ENCODE peak calls at places on chromosomes 12 and 14, in ten cellular contexts. B is kidney tubule cell; W is NCI-H510A; R is adrenal gland; V is stimulated activated CD8-positive, alpha-beta memory T cell treated with anti-CD3 and anti-CD28 coated beads, Interleukin-4, amount 100 ng/mL, for 48 hours; C is NCI-H1048; O is EL; D is AG04450; E is effector memory CD4-positive, alpha-beta T cell; M is posterior vena cava. Q is an unnamed sample.

GRCh38 chr12:94793191-94793595 is 142.8 kb upstream of the TMCC3 start:
- DNase-seq in B (peak; percentile 30), W (no peak), R (no peak), V (no peak), C (no peak), O (peak; percentile 8), D (no peak), E (no peak), M (no peak), Q (no peak)

GRCh38 chr12:15858348-15858747 is 23.8 kb upstream of the STRAP start:
- DNase-seq in B (no peak), W (no peak), R (no peak), V (no peak), C (no peak), O (no peak), D (no peak), E (no peak), M (no peak), Q (no peak)

GRCh38 chr12:63845726-63846125 is 1.2 kb downstream of the SRGAP1 start:
- DNase-seq in B (peak; percentile 56), W (peak; percentile 54), R (no peak), V (no peak), C (no peak), O (peak; percentile 61), D (no peak), E (no peak), M (no peak), Q (peak; percentile 50)

GRCh38 chr12:14886271-14886670 is 617 bp upstream of the MGP start:
- DNase-seq in B (no peak), W (peak; percentile 61), R (no peak), V (no peak), C (peak; percentile 33), O (no peak), D (no peak), E (no peak), M (no peak), Q (no peak)

GRCh38 chr12:27076930-27077329 is 5.4 kb downstream of the C12orf71 start:
- DNase-seq in B (peak; percentile 6), W (no peak), R (no peak), V (no peak), C (no peak), O (peak; percentile 62), D (no peak), E (no peak), M (no peak), Q (no peak)

GRCh38 chr12:63995512-63995911 is 151.0 kb downstream of the SRGAP1 start:
- DNase-seq in B (peak; percentile 65), W (no peak), R (no peak), V (no peak), C (no peak), O (no peak), D (no peak), E (no peak), M (no peak), Q (peak; percentile 64)

GRCh38 chr14:54767139-54767431 is 135.5 kb downstream of the GCH1 start:
- DNase-seq in B (no peak), W (no peak), R (no peak), V (no peak), C (no peak), O (no peak), D (no peak), E (no peak), M (no peak), Q (no peak)

GRCh38 chr12:120466560-120467315 is 2.8 kb downstream of the SRSF9 start:
- DNase-seq in B (peak; percentile 51), W (no peak), R (peak; percentile 58), V (peak; percentile 52), C (no peak), O (peak; percentile 62), D (no peak), E (no peak), M (no peak), Q (no peak)

GRCh38 chr14:100117647-100118376 is 41.6 kb downstream of the DEGS2 start:
- DNase-seq in B (peak; percentile 74), W (peak; percentile 63), R (no peak), V (no peak), C (no peak), O (no peak), D (no peak), E (no peak), M (no peak), Q (no peak)

GRCh38 chr12:69991683-69992297 is 166.8 kb downstream of the MYRFL start:
- DNase-seq in B (peak; percentile 58), W (no peak), R (no peak), V (no peak), C (no peak), O (no peak), D (no peak), E (no peak), M (no peak), Q (no peak)

GRCh38 chr12:10361084-10361483 is 28.8 kb downstream of the KLRK1 start:
- DNase-seq in B (no peak), W (peak; percentile 95), R (no peak), V (no peak), C (peak; percentile 60), O (no peak), D (no peak), E (no peak), M (peak; percentile 32), Q (no peak)

GRCh38 chr14:40252817-40253447 is 820.7 kb upstream of the FBXO33 start:
- DNase-seq in B (no peak), W (no peak), R (no peak), V (no peak), C (no peak), O (no peak), D (no peak), E (no peak), M (no peak), Q (no peak)

GRCh38 chr12:52268212-52268611 is 6.2 kb upstream of the KRT86 start:
- DNase-seq in B (peak; percentile 76), W (no peak), R (peak; percentile 23), V (no peak), C (no peak), O (peak; percentile 79), D (no peak), E (no peak), M (no peak), Q (peak; percentile 48)

GRCh38 chr12:108589028-108589839 is 8.7 kb downstream of the TMEM119 start:
- DNase-seq in B (peak; percentile 3), W (no peak), R (no peak), V (no peak), C (no peak), O (no peak), D (no peak), E (no peak), M (peak; percentile 73), Q (no peak)

GRCh38 chr14:99323603-99324185 is 51.7 kb upstream of the BCL11B start:
- DNase-seq in B (no peak), W (no peak), R (no peak), V (no peak), C (no peak), O (no peak), D (no peak), E (no peak), M (peak; percentile 62), Q (no peak)

GRCh38 chr14:85701116-85701515 is 171.2 kb downstream of the FLRT2 start:
- DNase-seq in B (no peak), W (no peak), R (no peak), V (no peak), C (no peak), O (no peak), D (no peak), E (no peak), M (no peak), Q (no peak)

GRCh38 chr12:954736-955135 is 5.2 kb upstream of the RAD52 start:
- DNase-seq in B (no peak), W (no peak), R (no peak), V (no peak), C (no peak), O (peak; percentile 18), D (no peak), E (no peak), M (no peak), Q (no peak)

GRCh38 chr14:41280745-41281144 is 325.9 kb upstream of the LRFN5 start:
- DNase-seq in B (peak; percentile 2), W (no peak), R (no peak), V (no peak), C (no peak), O (no peak), D (no peak), E (no peak), M (no peak), Q (no peak)

GRCh38 chr12:97283297-97283696 is 179.3 kb upstream of the RMST start:
- DNase-seq in B (no peak), W (no peak), R (no peak), V (peak; percentile 27), C (no peak), O (peak; percentile 1), D (no peak), E (no peak), M (no peak), Q (no peak)

GRCh38 chr12:14366211-14366762 is 805 bp downstream of the ATF7IP start:
- DNase-seq in B (no peak), W (no peak), R (no peak), V (no peak), C (no peak), O (no peak), D (no peak), E (no peak), M (no peak), Q (peak; percentile 32)

GRCh38 chr12:12986775-12987332 is 13.2 kb downstream of the HEBP1 start:
- DNase-seq in B (no peak), W (no peak), R (no peak), V (no peak), C (no peak), O (no peak), D (no peak), E (no peak), M (no peak), Q (no peak)

GRCh38 chr14:100867631-100868315 is 35.7 kb downstream of the RTL1 start:
- DNase-seq in B (no peak), W (no peak), R (no peak), V (no peak), C (no peak), O (no peak), D (no peak), E (no peak), M (peak; percentile 73), Q (no peak)

GRCh38 chr12:75489613-75490210 is 9.2 kb downstream of the GLIPR1 start:
- DNase-seq in B (peak; percentile 86), W (no peak), R (no peak), V (no peak), C (no peak), O (peak; percentile 79), D (no peak), E (no peak), M (no peak), Q (peak; percentile 62)

GRCh38 chr14:21241218-21241819 is 27.9 kb downstream of the HNRNPC start:
- DNase-seq in B (no peak), W (no peak), R (no peak), V (no peak), C (no peak), O (peak; percentile 40), D (peak; percentile 11), E (no peak), M (no peak), Q (no peak)

GRCh38 chr14:104461676-104462443 is 117.7 kb upstream of the C14orf180 start:
- DNase-seq in B (no peak), W (peak; percentile 31), R (no peak), V (peak; percentile 23), C (no peak), O (no peak), D (no peak), E (no peak), M (no peak), Q (no peak)

GRCh38 chr14:75077794-75078193 is 8.4 kb downstream of the ZC2HC1C start:
- DNase-seq in B (no peak), W (no peak), R (no peak), V (no peak), C (no peak), O (no peak), D (no peak), E (no peak), M (no peak), Q (no peak)

GRCh38 chr14:39376671-39377403 is 55.4 kb downstream of the FBXO33 start:
- DNase-seq in B (peak; percentile 12), W (no peak), R (peak; percentile 41), V (no peak), C (no peak), O (peak; percentile 42), D (no peak), E (no peak), M (no peak), Q (no peak)

GRCh38 chr12:128961957-128962356 is 108.7 kb downstream of the GLT1D1 start:
- DNase-seq in B (no peak), W (no peak), R (no peak), V (no peak), C (no peak), O (no peak), D (no peak), E (no peak), M (peak; percentile 30), Q (no peak)

Q was measured in RCC 7860.